ENCODE peak calls at places on chromosome 2, in seven cellular contexts. H is H1, D is mesendoderm, I is neuronal stem cell, C is IMR-90, G is mesenchymal stem cell, R is trophoblast cell. Y is an unnamed sample.

GRCh38 chr2:39416172-39416571 is 20.9 kb downstream of the MAP4K3 start:
- DNase-seq in H (no peak), D (no peak), I (no peak), C (peak), G (no peak), R (no peak), Y (no peak)

GRCh38 chr2:209864716-209865295 is 93.2 kb downstream of the UNC80 start:
- DNase-seq in H (peak), D (peak), I (no peak), C (no peak), G (no peak), R (no peak), Y (peak)

GRCh38 chr2:158124896-158125295 is 23.2 kb downstream of the UPP2 start:
- DNase-seq in H (no peak), D (no peak), I (no peak), C (no peak), G (no peak), R (no peak), Y (no peak)

GRCh38 chr2:85435986-85436835 is 17.7 kb downstream of the SH2D6 start:
- DNase-seq in H (no peak), D (peak), I (no peak), C (no peak), G (no peak), R (no peak), Y (no peak)

GRCh38 chr2:237132799-237133198 is 47.1 kb downstream of the COPS8 start:
- DNase-seq in H (peak), D (peak), I (no peak), C (no peak), G (no peak), R (no peak), Y (peak)

GRCh38 chr2:70768585-70769085 is 635 bp upstream of the ADD2 start:
- DNase-seq in H (no peak), D (peak), I (no peak), C (no peak), G (no peak), R (no peak), Y (no peak)

GRCh38 chr2:75142081-75142480 is 57.2 kb downstream of the TACR1 start:
- DNase-seq in H (no peak), D (no peak), I (no peak), C (no peak), G (no peak), R (no peak), Y (no peak)

GRCh38 chr2:200761168-200761715 is 50.5 kb upstream of the BZW1 start:
- DNase-seq in H (no peak), D (no peak), I (no peak), C (peak), G (peak), R (no peak), Y (no peak)

GRCh38 chr2:144389151-144389929 is 130.6 kb downstream of the ZEB2 start:
- DNase-seq in H (peak), D (peak), I (no peak), C (no peak), G (no peak), R (no peak), Y (peak)

GRCh38 chr2:26024260-26024659 is 9.6 kb upstream of the RAB10 start:
- DNase-seq in H (no peak), D (no peak), I (no peak), C (no peak), G (no peak), R (no peak), Y (no peak)

GRCh38 chr2:140580799-140581198 is 1550.0 kb downstream of the LRP1B start:
- DNase-seq in H (no peak), D (no peak), I (no peak), C (no peak), G (peak), R (no peak), Y (no peak)

GRCh38 chr2:163953390-163953907 is 217.6 kb upstream of the FIGN start:
- DNase-seq in H (no peak), D (peak), I (no peak), C (no peak), G (no peak), R (peak), Y (no peak)

GRCh38 chr2:173149491-173149890 is 73.8 kb downstream of the MAP3K20 start:
- DNase-seq in H (no peak), D (no peak), I (no peak), C (no peak), G (peak), R (peak), Y (no peak)

GRCh38 chr2:69565431-69565839 is 78.1 kb downstream of the AAK1 start:
- DNase-seq in H (peak), D (peak), I (peak), C (no peak), G (no peak), R (peak), Y (peak)

GRCh38 chr2:74314107-74314506 is 29.1 kb downstream of the SLC4A5 start:
- DNase-seq in H (no peak), D (no peak), I (no peak), C (no peak), G (no peak), R (no peak), Y (no peak)

GRCh38 chr2:88607416-88607815 is 19.8 kb downstream of the EIF2AK3 start:
- DNase-seq in H (no peak), D (no peak), I (no peak), C (no peak), G (no peak), R (no peak), Y (no peak)

GRCh38 chr2:133644850-133645249 is 76.6 kb upstream of the NCKAP5 start:
- DNase-seq in H (no peak), D (no peak), I (no peak), C (no peak), G (no peak), R (no peak), Y (no peak)

GRCh38 chr2:68190991-68191731 is 33.5 kb downstream of the PNO1 start:
- DNase-seq in H (no peak), D (no peak), I (no peak), C (peak), G (peak), R (no peak), Y (no peak)
- H3K9ac ChIP-seq in H (no peak), D (no peak), I (no peak), C (no peak), G (peak), R (no peak), Y (no peak)

GRCh38 chr2:121766624-121767023 is 11.2 kb downstream of the TSN start:
- DNase-seq in H (no peak), D (no peak), I (no peak), C (no peak), G (no peak), R (no peak), Y (no peak)

GRCh38 chr2:121774216-121774615 is 18.8 kb downstream of the TSN start:
- DNase-seq in H (no peak), D (no peak), I (no peak), C (no peak), G (no peak), R (no peak), Y (no peak)

GRCh38 chr2:121771976-121772742 is 16.7 kb downstream of the TSN start:
- DNase-seq in H (no peak), D (no peak), I (no peak), C (peak), G (no peak), R (no peak), Y (no peak)

GRCh38 chr2:121764681-121765228 is 9.3 kb downstream of the TSN start:
- DNase-seq in H (no peak), D (no peak), I (no peak), C (no peak), G (no peak), R (no peak), Y (no peak)

GRCh38 chr2:121768143-121768755 is 12.8 kb downstream of the TSN start:
- DNase-seq in H (no peak), D (no peak), I (no peak), C (no peak), G (no peak), R (no peak), Y (no peak)
- H3K18ac ChIP-seq in H (no peak), D (no peak), I (no peak), C (no peak), G (no peak), R (no peak), Y (no peak)

DNA sequence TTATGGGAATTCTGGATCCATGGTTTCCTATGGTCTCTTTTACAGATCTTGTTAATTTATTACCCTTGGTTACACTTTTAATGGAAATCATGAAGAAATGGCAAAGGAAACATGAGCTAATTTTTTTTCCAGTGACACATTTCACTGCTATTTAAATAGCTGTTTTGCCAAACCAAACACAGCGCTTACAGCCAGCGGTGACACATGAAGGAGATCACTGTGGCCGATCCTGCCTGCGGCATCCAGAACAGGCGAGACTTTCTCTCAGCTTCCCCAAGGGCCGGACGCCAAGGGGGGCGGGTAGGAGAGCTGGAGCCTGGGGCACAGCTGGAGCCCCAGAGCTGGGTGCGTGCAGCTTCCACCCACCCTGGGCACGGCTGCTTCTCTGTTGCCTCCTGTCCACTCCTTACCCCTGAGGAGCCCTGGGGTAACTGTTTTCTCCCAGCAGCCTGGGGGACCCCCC is 81.4 kb upstream of the PKDCC start:
- DNase-seq in H (no peak), D (no peak), I (no peak), C (peak), G (peak), R (peak), Y (no peak)
- H3K9ac ChIP-seq in H (no peak), D (no peak), I (no peak), C (no peak), G (peak), R (no peak), Y (no peak)

GRCh38 chr2:153057743-153058142 is 339.3 kb downstream of the ARL6IP6 start:
- DNase-seq in H (no peak), D (no peak), I (no peak), C (no peak), G (no peak), R (peak), Y (no peak)

GRCh38 chr2:153059338-153060052 is 341.1 kb downstream of the ARL6IP6 start:
- DNase-seq in H (no peak), D (peak), I (peak), C (no peak), G (peak), R (peak), Y (no peak)

GRCh38 chr2:153055182-153055581 is 336.8 kb downstream of the ARL6IP6 start:
- DNase-seq in H (no peak), D (peak), I (peak), C (no peak), G (no peak), R (no peak), Y (no peak)
- H3K18ac ChIP-seq in H (no peak), D (no peak), I (no peak), C (no peak), G (no peak), R (no peak), Y (no peak)

DNA sequence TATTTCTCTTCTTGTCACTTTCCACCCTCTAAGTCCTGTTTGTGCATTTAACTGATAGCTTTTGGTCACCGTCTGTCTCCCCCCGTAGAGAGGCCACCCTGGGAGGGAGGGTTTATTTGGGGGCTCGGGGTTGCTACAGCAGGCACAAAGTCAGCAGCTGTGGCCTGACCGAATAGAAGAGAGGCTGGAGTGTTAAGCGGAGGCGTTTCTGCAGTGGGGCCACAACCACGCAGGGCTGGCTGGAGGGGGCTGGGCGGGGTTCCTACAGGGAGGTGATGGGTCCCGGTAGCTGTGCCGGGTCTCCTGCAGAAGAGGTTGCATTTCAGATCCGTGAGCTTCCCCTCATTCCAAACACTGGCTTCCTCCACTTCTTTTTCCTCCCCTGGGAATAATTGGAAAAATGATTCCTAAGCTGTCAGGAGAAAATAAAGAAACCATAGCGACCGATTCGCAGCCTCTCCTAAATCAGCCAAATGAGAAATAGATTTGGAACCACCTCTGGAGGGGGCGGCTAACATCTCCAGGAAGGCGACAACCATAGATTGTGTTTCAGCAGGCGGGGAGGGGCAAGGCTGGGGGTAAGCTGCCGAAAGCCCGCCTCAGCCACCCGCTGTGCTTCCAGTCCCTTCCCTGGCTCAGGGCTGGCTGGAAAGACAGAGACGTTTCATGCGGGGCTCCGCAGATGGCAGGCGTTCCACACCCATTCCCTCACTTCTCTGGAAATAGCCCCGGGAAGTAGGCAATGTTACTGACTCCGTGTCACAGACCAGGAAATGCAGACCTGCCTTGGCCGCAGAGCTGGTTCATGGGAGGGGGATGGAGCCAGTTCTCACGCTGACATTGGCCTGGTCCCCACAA is 85.6 kb upstream of the TAF1B start:
- DNase-seq in H (no peak), D (peak), I (no peak), C (peak), G (peak), R (peak), Y (peak)
- H3K9ac ChIP-seq in H (no peak), D (peak), I (peak), C (no peak), G (peak), R (no peak), Y (no peak)

GRCh38 chr2:51258301-51258700 is 226.4 kb upstream of the NRXN1 start:
- DNase-seq in H (no peak), D (no peak), I (no peak), C (no peak), G (no peak), R (no peak), Y (no peak)
- H3K18ac ChIP-seq in H (no peak), D (no peak), I (no peak), C (no peak), G (no peak), R (no peak), Y (no peak)

DNA sequence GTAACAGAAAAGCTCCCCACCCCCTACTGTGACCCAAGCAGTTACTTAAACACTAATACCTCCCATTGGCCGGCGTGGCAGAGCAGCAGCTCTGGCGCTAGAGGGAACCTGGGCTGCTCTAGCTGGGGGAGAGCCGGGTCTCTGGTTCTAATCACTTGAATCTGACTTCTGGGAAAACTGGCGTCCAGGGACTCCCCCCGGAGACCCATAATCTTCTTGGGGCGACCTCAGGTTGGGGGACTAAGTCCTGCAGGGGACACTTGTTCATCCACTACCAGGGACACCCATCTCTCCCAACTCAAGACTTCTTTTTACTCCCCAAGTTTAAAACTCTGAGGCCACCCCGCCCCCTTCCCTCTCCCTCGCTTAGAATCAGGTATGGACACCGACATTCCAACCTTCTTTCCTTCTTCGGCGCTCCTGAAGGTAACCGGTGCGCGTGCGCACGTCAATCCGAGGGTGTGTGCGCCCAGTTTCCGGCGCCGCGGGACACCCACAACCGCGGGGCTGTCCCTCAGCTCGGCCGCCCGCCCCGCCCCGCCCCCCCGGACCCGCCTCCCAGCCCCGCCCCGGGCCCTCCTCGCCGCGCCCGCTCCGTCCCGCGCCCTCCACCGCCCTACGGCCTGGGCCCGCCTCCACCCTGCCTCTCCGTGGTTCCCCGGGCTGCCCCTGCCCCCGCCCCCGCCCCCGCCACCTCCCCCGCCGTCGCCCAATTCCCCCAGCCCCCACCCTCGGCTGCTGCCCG is at the start of gene ERICH2:
- DNase-seq in H (peak), D (peak), I (peak), C (peak), G (peak), R (peak), Y (peak)
- H3K9ac ChIP-seq in H (peak), D (peak), I (peak), C (peak), G (peak), R (peak), Y (peak)

Y was measured in H9.